ENCODE peak calls at places on chromosomes 3 and 15, in six cellular contexts. Q is K562, X is HCT116, H is GM12878, J is H1, V is HepG2. S is an unnamed sample.

GRCh38 chr3:154040283-154040682 is 80.9 kb upstream of the ARHGEF26 start:
- DNase-seq in Q (peak; percentile 22), X (peak; percentile 22), H (no peak), J (no peak), V (peak; percentile 23), S (no peak)

GRCh38 chr3:99895706-99896441 is 78.2 kb downstream of the CMSS1 start:
- DNase-seq in Q (peak; percentile 11), X (peak; percentile 37), H (no peak), J (no peak), V (peak; percentile 82), S (no peak)

GRCh38 chr15:28934645-28935044 is 48.9 kb downstream of the APBA2 start:
- DNase-seq in Q (no peak), X (no peak), H (no peak), J (no peak), V (no peak), S (no peak)

GRCh38 chr3:192188218-192188835 is 539.0 kb downstream of the FGF12 start:
- DNase-seq in Q (peak; percentile 55), X (peak; percentile 47), H (no peak), J (peak; percentile 81), V (peak; percentile 33), S (peak; percentile 39)

GRCh38 chr15:59154268-59154667 is 49.3 kb downstream of the CCNB2 start:
- DNase-seq in Q (no peak), X (no peak), H (no peak), J (no peak), V (no peak), S (no peak)

GRCh38 chr3:108202080-108202479 is 20.1 kb downstream of the IFT57 start:
- DNase-seq in Q (no peak), X (no peak), H (no peak), J (no peak), V (no peak), S (no peak)

GRCh38 chr3:185176756-185177359 is 24.0 kb upstream of the C3orf70 start:
- DNase-seq in Q (peak; percentile 66), X (peak; percentile 8), H (no peak), J (peak; percentile 71), V (peak; percentile 36), S (peak; percentile 38)

GRCh38 chr3:65597225-65597951 is 441.3 kb downstream of the MAGI1 start:
- DNase-seq in Q (no peak), X (no peak), H (no peak), J (peak; percentile 79), V (no peak), S (peak; percentile 95)

GRCh38 chr3:9012521-9012920 is 49.2 kb upstream of the RAD18 start:
- DNase-seq in Q (no peak), X (no peak), H (no peak), J (no peak), V (no peak), S (no peak)

GRCh38 chr3:15113468-15113867 is 14.5 kb upstream of the RBSN start:
- DNase-seq in Q (no peak), X (no peak), H (no peak), J (no peak), V (no peak), S (no peak)

GRCh38 chr15:95134306-95135100 is 903.1 kb downstream of the MCTP2 start:
- DNase-seq in Q (no peak), X (no peak), H (no peak), J (no peak), V (no peak), S (no peak)

GRCh38 chr3:16188071-16188470 is 13.6 kb downstream of the GALNT15 start:
- DNase-seq in Q (no peak), X (no peak), H (no peak), J (no peak), V (no peak), S (no peak)

GRCh38 chr3:65604863-65605526 is 433.7 kb downstream of the MAGI1 start:
- DNase-seq in Q (peak; percentile 79), X (no peak), H (no peak), J (no peak), V (no peak), S (no peak)

DNA sequence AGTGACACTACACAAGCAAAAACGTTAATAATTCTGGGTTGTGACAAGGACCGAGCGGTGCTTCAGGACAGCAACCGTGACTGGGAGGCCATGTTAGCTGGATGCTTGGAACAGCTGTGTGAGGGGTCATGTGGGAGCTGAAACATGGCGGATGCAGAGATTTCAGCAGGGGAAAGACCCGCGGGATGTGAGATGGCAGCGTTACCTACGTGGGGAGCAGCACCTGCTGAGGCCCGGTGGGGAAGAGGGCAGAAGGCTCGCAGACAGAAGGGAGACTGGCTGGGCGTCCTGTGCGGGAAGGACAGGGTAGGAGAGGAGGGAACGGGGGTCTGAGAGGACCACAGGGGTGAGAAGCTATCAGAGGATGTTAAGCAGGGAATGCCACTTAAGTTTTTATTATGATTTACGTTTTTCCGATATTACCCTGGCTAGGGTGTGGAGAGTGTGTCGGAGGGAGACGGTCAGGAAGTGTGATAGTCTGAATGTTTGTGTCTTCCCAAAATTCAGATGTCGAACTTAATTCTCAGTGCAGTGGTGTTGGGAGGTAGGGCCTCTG is 228.8 kb upstream of the LYSMD4 start:
- DNase-seq in Q (no peak), X (no peak), H (no peak), J (peak; percentile 20), V (no peak), S (no peak)
- TF ChIP-seq ZNF274 in Q (no peak), X (no peak), H (no peak), J (no peak), V (no peak), S (no peak)

GRCh38 chr15:90463381-90463780 is 66.3 kb upstream of the CRTC3 start:
- DNase-seq in Q (no peak), X (no peak), H (no peak), J (no peak), V (no peak), S (no peak)

GRCh38 chr15:90465140-90465929 is 64.4 kb upstream of the CRTC3 start:
- DNase-seq in Q (no peak), X (no peak), H (no peak), J (no peak), V (no peak), S (no peak)

GRCh38 chr15:90470453-90470852 is 59.3 kb upstream of the CRTC3 start:
- DNase-seq in Q (no peak), X (no peak), H (no peak), J (no peak), V (no peak), S (no peak)

GRCh38 chr15:90469723-90470122 is 60.0 kb upstream of the CRTC3 start:
- DNase-seq in Q (no peak), X (no peak), H (no peak), J (no peak), V (no peak), S (no peak)

GRCh38 chr15:90465930-90466567 is 63.7 kb upstream of the CRTC3 start:
- DNase-seq in Q (no peak), X (no peak), H (no peak), J (no peak), V (no peak), S (no peak)
- TF ChIP-seq ZNF274 in Q (no peak), X (no peak), H (no peak), J (no peak), V (no peak), S (no peak)

GRCh38 chr3:194145702-194146101 is 9.8 kb downstream of the HES1 start:
- DNase-seq in Q (no peak), X (no peak), H (no peak), J (no peak), V (no peak), S (no peak)

GRCh38 chr3:194154346-194154745 is 18.4 kb downstream of the HES1 start:
- DNase-seq in Q (no peak), X (no peak), H (no peak), J (no peak), V (no peak), S (no peak)

GRCh38 chr3:194148383-194148782 is 12.4 kb downstream of the HES1 start:
- DNase-seq in Q (no peak), X (no peak), H (no peak), J (no peak), V (no peak), S (no peak)

GRCh38 chr3:194147679-194148078 is 11.7 kb downstream of the HES1 start:
- DNase-seq in Q (no peak), X (no peak), H (no peak), J (no peak), V (no peak), S (no peak)

DNA sequence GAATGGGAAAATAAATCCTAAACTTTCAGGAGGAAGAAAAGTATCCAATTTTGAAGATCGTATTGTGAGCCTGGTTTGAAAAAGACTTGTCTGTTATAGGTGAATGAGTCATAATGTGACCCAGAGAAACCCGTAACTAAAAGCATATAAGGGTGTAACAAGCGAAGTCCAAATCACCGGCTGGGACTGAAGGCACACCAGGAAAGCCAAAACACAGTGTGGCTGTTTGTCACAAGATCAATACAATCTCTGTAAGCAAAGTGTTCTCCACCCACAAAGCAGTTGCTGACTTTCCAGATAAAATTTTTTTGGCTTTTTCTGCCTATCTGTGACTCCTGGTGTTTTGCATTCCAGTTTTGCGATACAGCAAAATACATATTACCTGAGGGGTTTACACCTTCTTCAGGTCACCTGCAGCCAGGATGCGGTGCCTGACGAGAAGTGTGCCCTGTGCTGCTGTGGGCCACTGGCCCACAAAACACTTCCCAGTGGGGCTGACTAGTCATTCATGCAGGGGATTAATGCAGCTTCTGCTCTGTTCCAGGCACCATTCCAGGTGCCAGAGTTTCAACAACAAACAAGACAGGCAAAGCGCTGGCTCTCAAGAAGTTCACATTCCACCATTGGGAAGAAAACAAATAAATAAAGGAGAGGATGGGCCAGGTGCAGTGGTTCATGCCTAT is 14.4 kb downstream of the HES1 start:
- DNase-seq in Q (peak; percentile 71), X (no peak), H (no peak), J (no peak), V (no peak), S (no peak)
- TF ChIP-seq ZNF274 in Q (no peak), X (no peak), H (no peak), J (no peak), V (no peak), S (no peak)

DNA sequence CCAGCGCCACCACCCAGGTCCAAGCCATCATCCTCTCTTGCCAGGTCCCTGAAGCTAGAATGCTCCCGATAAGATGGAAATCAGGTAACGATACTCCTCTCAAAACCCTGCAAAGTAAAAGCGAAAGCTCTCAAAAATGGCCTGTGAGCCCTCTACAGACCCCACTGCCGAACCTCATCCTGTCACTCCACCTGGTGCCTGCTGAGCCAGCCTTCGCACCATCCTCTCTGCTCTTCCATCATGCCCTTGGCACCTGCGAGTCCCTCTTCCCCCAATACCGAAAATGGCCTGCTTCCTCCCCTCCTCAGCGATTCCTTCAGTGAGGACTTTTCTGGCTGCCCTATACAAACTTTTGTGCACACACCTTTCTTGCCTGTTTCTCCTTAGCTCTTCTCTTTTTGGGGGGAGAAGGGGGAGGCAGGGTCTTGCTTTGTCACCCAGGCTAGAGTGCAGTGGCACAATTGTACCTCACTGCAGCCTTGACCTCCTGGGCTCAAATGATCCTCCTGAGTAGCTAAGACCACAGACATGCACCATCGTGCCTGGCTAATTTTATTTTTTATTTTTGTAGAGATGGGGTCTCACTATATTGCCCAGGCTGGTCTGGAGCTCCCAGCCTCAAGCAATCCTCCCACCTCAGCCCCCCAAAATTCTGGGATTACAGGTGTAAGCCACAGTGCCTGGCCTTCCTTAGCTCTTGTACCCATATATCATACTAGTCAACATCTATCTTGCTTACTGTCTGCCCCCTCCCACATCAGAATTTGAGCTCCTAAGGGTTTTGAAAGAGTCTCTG is 3.0 kb downstream of the IDH2 start:
- DNase-seq in Q (no peak), X (no peak), H (no peak), J (no peak), V (no peak), S (no peak)
- TF ChIP-seq ZNF274 in Q (no peak), X (no peak), H (no peak), J (no peak), V (no peak), S (no peak)

S was measured in NT2/D1.